ENCODE peak calls at places on chromosomes 16 and 17, in seven cellular contexts. D is fibroblast of lung; F is stomach; O is heart right ventricle; S is MM.1S; A is CD8-positive, alpha-beta memory T cell; I is prostate gland. J is an unnamed sample. For H3K36me3, the result is how much of the 10 kb centered on the place peaks cover.

GRCh38 chr17:1648582-1649115 is 1.0 kb downstream of the RILP start:
- DNase-seq in D (peak), F (peak), O (peak), S (peak), A (peak), I (peak), J (peak)

GRCh38 chr17:10616502-10617119 is 40.5 kb downstream of the MYH3 start:
- DNase-seq in D (peak), F (peak), O (peak), S (peak), A (peak), I (peak), J (peak)

GRCh38 chr16:85274501-85274900 is 162.2 kb upstream of the CIBAR2 start:
- DNase-seq in D (no peak), F (no peak), O (no peak), S (no peak), A (no peak), I (no peak), J (no peak)

GRCh38 chr17:33234930-33235685 is 58.0 kb downstream of the ASIC2 start:
- DNase-seq in D (peak), F (peak), O (peak), S (no peak), A (no peak), I (peak), J (peak)

GRCh38 chr17:72974605-72975232 is 117.8 kb downstream of the SLC39A11 start:
- DNase-seq in D (peak), F (no peak), O (no peak), S (no peak), A (no peak), I (no peak), J (no peak)

GRCh38 chr16:85309656-85310587 is 197.7 kb upstream of the CIBAR2 start:
- DNase-seq in D (no peak), F (no peak), O (peak), S (no peak), A (no peak), I (no peak), J (no peak)

GRCh38 chr17:44502598-44503079 is 567 bp downstream of the GPATCH8 start:
- DNase-seq in D (peak), F (peak), O (no peak), S (no peak), A (no peak), I (no peak), J (no peak)

GRCh38 chr17:51486885-51487520 is 226.7 kb downstream of the UTP18 start:
- DNase-seq in D (no peak), F (no peak), O (no peak), S (no peak), A (no peak), I (no peak), J (no peak)

GRCh38 chr17:16287563-16288027 is 65.7 kb downstream of the CENPV start:
- DNase-seq in D (peak), F (peak), O (no peak), S (no peak), A (no peak), I (no peak), J (no peak)

GRCh38 chr17:73581379-73581778 is 62.9 kb downstream of the SDK2 start:
- DNase-seq in D (no peak), F (no peak), O (no peak), S (no peak), A (no peak), I (no peak), J (no peak)

GRCh38 chr17:4097165-4097960 is 45.5 kb downstream of the ZZEF1 start:
- DNase-seq in D (no peak), F (no peak), O (no peak), S (no peak), A (no peak), I (no peak), J (no peak)

GRCh38 chr17:38584350-38584925 is 21.3 kb downstream of the SRCIN1 start:
- DNase-seq in D (peak), F (peak), O (peak), S (peak), A (peak), I (peak), J (peak)

GRCh38 chr17:59165933-59166342 is 10.4 kb downstream of the PRR11 start:
- DNase-seq in D (peak), F (peak), O (no peak), S (peak), A (peak), I (no peak), J (no peak)

GRCh38 chr16:82782715-82783251 is 156.0 kb downstream of the CDH13 start:
- DNase-seq in D (no peak), F (no peak), O (peak), S (no peak), A (no peak), I (peak), J (no peak)

GRCh38 chr16:24748242-24748641 is 18.8 kb downstream of the TNRC6A start:
- DNase-seq in D (peak), F (no peak), O (no peak), S (no peak), A (no peak), I (peak), J (no peak)

GRCh38 chr16:77960771-77961170 is 61.6 kb upstream of the CLEC3A start:
- DNase-seq in D (no peak), F (no peak), O (no peak), S (no peak), A (no peak), I (no peak), J (no peak)

GRCh38 chr17:3843935-3844516 is 2.0 kb downstream of the NCBP3 start:
- DNase-seq in D (peak), F (peak), O (no peak), S (peak), A (no peak), I (no peak), J (no peak)

GRCh38 chr16:74309789-74310781 is 13.5 kb downstream of the PSMD7 start:
- DNase-seq in D (peak), F (no peak), O (no peak), S (peak), A (no peak), I (peak), J (no peak)

GRCh38 chr17:57114085-57114673 is 29.1 kb downstream of the AKAP1 start:
- DNase-seq in D (peak), F (peak), O (peak), S (peak), A (peak), I (no peak), J (peak)

GRCh38 chr17:77712578-77712977 is 245.9 kb upstream of the TNRC6C start:
- DNase-seq in D (no peak), F (no peak), O (no peak), S (no peak), A (no peak), I (no peak), J (no peak)

GRCh38 chr16:84504420-84505248 is at the start of gene MEAK7:
- DNase-seq in D (peak), F (peak), O (peak), S (peak), A (peak), I (peak), J (peak)

GRCh38 chr16:79372504-79373184 is 227.9 kb downstream of the MAF start:
- DNase-seq in D (peak), F (no peak), O (no peak), S (no peak), A (no peak), I (no peak), J (no peak)

GRCh38 chr17:58320163-58320558 is 8.4 kb downstream of the TSPOAP1 start:
- DNase-seq in D (no peak), F (no peak), O (no peak), S (no peak), A (peak), I (no peak), J (peak)

GRCh38 chr17:40498281-40499084 is 2.9 kb downstream of the TNS4 start:
- DNase-seq in D (no peak), F (no peak), O (no peak), S (no peak), A (no peak), I (no peak), J (no peak)

GRCh38 chr16:28130099-28131088 is 66.9 kb upstream of the GSG1L start:
- DNase-seq in D (no peak), F (no peak), O (no peak), S (no peak), A (no peak), I (no peak), J (no peak)

DNA sequence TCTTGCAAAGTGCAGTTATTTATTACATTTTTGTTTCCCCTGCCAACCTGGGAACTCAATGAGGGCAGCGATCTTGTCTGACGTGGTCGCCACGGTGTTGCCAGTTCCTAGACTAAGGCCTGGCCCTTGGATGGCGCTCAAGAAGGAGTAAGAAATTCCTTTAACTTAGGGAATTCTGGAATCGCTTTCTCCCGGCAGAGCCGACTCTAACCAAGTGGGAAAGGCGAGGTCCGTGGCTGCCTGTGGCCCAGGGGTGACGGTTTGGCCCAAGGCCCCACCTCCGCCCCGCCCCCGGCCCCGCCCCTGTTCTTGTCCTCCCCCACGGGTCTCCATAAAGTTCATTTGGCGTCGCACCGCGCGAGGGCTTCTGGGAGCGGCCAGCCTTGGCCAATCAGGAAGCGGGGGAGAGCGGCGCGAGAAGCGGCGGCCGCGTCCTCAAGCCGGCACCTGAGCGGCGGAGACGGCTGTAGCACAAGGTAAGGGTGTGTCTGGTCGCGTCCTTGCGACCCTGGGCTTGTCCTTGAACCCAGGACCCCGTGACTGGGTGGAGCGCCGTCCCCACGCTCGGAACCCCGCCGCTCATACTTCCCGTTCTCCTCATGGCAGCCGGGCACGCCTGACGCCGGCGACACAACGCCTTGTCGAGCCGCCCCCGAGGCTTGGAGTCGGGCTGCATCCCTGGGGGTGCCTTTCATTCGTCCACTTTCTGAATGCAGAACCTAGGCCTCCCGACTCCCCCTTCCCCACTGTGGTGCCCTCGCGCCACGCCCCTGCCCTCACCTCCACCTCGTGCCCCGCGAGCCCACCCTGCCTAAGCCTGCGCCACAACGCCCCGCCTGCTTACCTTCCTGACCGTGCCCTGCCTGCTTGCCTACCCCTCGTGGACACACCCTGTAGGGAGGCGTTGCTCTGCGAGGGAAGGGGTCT is at the start of gene NUP93:
- DNase-seq in D (peak), F (peak), O (peak), S (peak), A (peak), I (peak), J (peak)
- H3K27ac ChIP-seq in D (peak), F (peak), O (peak), S (no peak), A (peak), I (peak), J (peak)

GRCh38 chr17:35496470-35497290 is 40.8 kb downstream of the SLFN12L start:
- DNase-seq in D (no peak), F (no peak), O (no peak), S (no peak), A (no peak), I (no peak), J (no peak)
- H3K36me3 ChIP-seq in D (under half), F (under half), O (under half), S (under half), A (under half), I (under half), J (under half)

GRCh38 chr16:20020083-20020482 is 53.6 kb downstream of the GPR139 start:
- DNase-seq in D (no peak), F (no peak), O (no peak), S (no peak), A (no peak), I (no peak), J (no peak)
- H3K27ac ChIP-seq in D (no peak), F (no peak), O (no peak), S (no peak), A (no peak), I (no peak), J (no peak)

GRCh38 chr16:89552329-89552728 is 8.2 kb upstream of the RPL13 start:
- DNase-seq in D (no peak), F (no peak), O (no peak), S (no peak), A (no peak), I (no peak), J (no peak)
- H3K36me3 ChIP-seq in D (under half), F (half or more), O (half or more), S (under half), A (under half), I (under half), J (under half)

DNA sequence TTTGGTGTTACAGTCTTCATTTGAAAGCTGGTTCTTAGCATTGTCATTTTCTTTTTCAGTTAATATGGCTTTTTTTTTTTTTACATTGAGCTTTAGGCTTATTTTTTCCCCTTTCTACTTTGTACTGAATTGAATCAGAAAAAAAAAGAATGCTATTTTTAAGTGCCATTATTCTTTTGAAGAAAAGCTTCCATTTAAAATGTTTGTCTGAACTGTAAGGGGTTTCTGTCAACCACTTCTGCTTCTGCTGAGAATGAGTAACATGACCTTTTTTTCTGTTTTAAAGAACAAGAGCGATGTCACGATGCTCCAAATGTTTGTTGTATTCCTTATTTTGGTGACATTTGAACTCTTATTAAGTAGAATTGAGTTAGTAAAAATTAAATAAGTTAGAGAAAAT is 50.0 kb downstream of the MRTFB start:
- DNase-seq in D (no peak), F (no peak), O (no peak), S (no peak), A (no peak), I (no peak), J (no peak)
- H3K27ac ChIP-seq in D (no peak), F (no peak), O (no peak), S (no peak), A (no peak), I (no peak), J (no peak)

GRCh38 chr16:55779391-55780094 is 53.4 kb downstream of the CES1 start:
- DNase-seq in D (no peak), F (no peak), O (no peak), S (no peak), A (no peak), I (no peak), J (no peak)

GRCh38 chr16:55775857-55776256 is 57.0 kb downstream of the CES1 start:
- DNase-seq in D (no peak), F (no peak), O (no peak), S (no peak), A (no peak), I (no peak), J (no peak)

GRCh38 chr16:55773859-55774549 is 58.9 kb downstream of the CES1 start:
- DNase-seq in D (no peak), F (no peak), O (no peak), S (no peak), A (no peak), I (no peak), J (no peak)

GRCh38 chr16:55778718-55779117 is 54.2 kb downstream of the CES1 start:
- DNase-seq in D (no peak), F (no peak), O (no peak), S (no peak), A (no peak), I (no peak), J (no peak)
- H3K36me3 ChIP-seq in D (under half), F (under half), O (under half), S (under half), A (under half), I (under half), J (under half)

DNA sequence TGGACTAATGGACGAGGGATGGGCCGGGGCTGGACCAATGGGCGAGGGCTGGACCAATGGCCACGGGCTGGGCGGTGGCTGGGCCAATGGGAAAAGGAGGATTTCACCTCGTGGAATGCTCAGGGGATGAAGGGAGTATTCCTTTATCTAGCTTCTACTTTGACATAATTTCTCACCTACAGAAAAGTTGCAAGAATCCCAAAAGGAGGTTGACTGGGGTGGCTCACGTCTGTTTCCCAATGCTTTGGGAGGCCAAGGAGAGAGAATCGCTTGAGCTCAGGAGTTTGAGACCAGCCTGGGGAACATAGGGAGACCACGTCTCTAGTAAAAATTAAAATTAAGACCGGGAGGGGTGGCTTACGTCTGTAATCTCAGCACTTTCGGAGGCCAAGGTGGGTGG is 5.7 kb upstream of the FLYWCH1 start:
- DNase-seq in D (no peak), F (no peak), O (no peak), S (no peak), A (no peak), I (no peak), J (no peak)
- H3K27ac ChIP-seq in D (no peak), F (peak), O (peak), S (no peak), A (no peak), I (no peak), J (no peak)

GRCh38 chr17:8143581-8144400 is 8.4 kb downstream of the PER1 start:
- DNase-seq in D (no peak), F (no peak), O (no peak), S (no peak), A (peak), I (no peak), J (no peak)
- H3K36me3 ChIP-seq in D (under half), F (half or more), O (half or more), S (under half), A (half or more), I (half or more), J (under half)

GRCh38 chr16:48272837-48273421 is 25.6 kb upstream of the ABCC11 start:
- DNase-seq in D (no peak), F (no peak), O (no peak), S (no peak), A (no peak), I (no peak), J (no peak)

GRCh38 chr16:48277158-48277557 is 29.8 kb upstream of the ABCC11 start:
- DNase-seq in D (no peak), F (peak), O (no peak), S (no peak), A (no peak), I (no peak), J (no peak)

GRCh38 chr16:48271728-48272127 is 24.4 kb upstream of the ABCC11 start:
- DNase-seq in D (peak), F (no peak), O (no peak), S (no peak), A (no peak), I (no peak), J (no peak)

GRCh38 chr16:48276102-48276501 is 28.8 kb upstream of the ABCC11 start:
- DNase-seq in D (no peak), F (no peak), O (no peak), S (no peak), A (no peak), I (peak), J (no peak)

GRCh38 chr16:48274476-48274875 is 27.1 kb upstream of the ABCC11 start:
- DNase-seq in D (no peak), F (no peak), O (no peak), S (no peak), A (no peak), I (no peak), J (no peak)
- H3K27ac ChIP-seq in D (no peak), F (no peak), O (no peak), S (no peak), A (no peak), I (no peak), J (no peak)

GRCh38 chr17:13931752-13932477 is 137.4 kb upstream of the COX10 start:
- DNase-seq in D (peak), F (peak), O (peak), S (no peak), A (no peak), I (peak), J (no peak)
- H3K36me3 ChIP-seq in D (under half), F (under half), O (under half), S (under half), A (under half), I (under half), J (under half)